ENCODE peak calls at places on chromosomes 11 and 22, in eight cellular contexts. Q, J, D, E, W, L, O and M are unnamed samples.

GRCh38 chr22:24367841-24368240 is 59.6 kb upstream of the ADORA2A start:
- DNase-seq in L (no peak), O (no peak), J (no peak), W (no peak), D (no peak), Q (no peak), E (no peak), M (no peak)

GRCh38 chr22:38829485-38829884 is 14.3 kb downstream of the NPTXR start:
- DNase-seq in Q (no peak), E (no peak), O (no peak), L (no peak), D (no peak), J (no peak), W (no peak), M (no peak)

GRCh38 chr11:73203790-73204189 is 14.3 kb upstream of the P2RY2 start:
- DNase-seq in J (no peak), O (peak; percentile 43), E (peak; percentile 71), D (peak; percentile 39), L (no peak), W (no peak), Q (no peak), M (no peak)

GRCh38 chr22:36397081-36397766 is 9.5 kb upstream of the MYH9 start:
- DNase-seq in W (no peak), J (no peak), D (no peak), E (no peak), L (no peak), O (peak; percentile 68), Q (no peak), M (no peak)

GRCh38 chr11:56045538-56045937 is 18.1 kb downstream of the OR5AS1 start:
- DNase-seq in E (no peak), W (no peak), O (no peak), Q (no peak), L (no peak), J (no peak), D (no peak), M (no peak)

GRCh38 chr11:117187007-117187406 is 8.5 kb downstream of the SIDT2 start:
- DNase-seq in D (peak; percentile 29), L (no peak), E (peak; percentile 35), J (no peak), W (no peak), Q (no peak), O (no peak), M (no peak)

GRCh38 chr22:38700271-38700788 is 413 bp downstream of the JOSD1 start:
- DNase-seq in E (peak; percentile 93), O (peak; percentile 91), L (peak; percentile 78), D (no peak), J (no peak), W (no peak), Q (no peak), M (no peak)

GRCh38 chr11:91804057-91804456 is 420.6 kb upstream of the FAT3 start:
- DNase-seq in E (no peak), O (no peak), Q (no peak), W (peak; percentile 64), J (no peak), L (no peak), D (peak; percentile 80), M (peak; percentile 19)

GRCh38 chr11:109605006-109605405 is 183.0 kb downstream of the C11orf87 start:
- DNase-seq in J (no peak), L (no peak), E (no peak), Q (no peak), W (no peak), O (no peak), D (no peak), M (peak; percentile 25)

GRCh38 chr11:130813638-130814037 is 102.6 kb downstream of the SNX19 start:
- DNase-seq in Q (no peak), E (no peak), J (no peak), W (no peak), L (no peak), D (no peak), O (no peak), M (no peak)

GRCh38 chr11:105368711-105369110 is 229.1 kb upstream of the CARD18 start:
- DNase-seq in J (no peak), O (no peak), E (no peak), Q (no peak), L (no peak), W (no peak), D (no peak), M (no peak)

GRCh38 chr22:45302751-45303150 is 7.0 kb upstream of the FAM118A start:
- DNase-seq in W (no peak), D (no peak), O (no peak), J (no peak), E (no peak), Q (no peak), L (no peak), M (no peak)

GRCh38 chr11:88552377-88553029 is 215.0 kb upstream of the CTSC start:
- DNase-seq in J (peak; percentile 76), D (peak; percentile 88), Q (peak; percentile 25), L (peak; percentile 14), O (peak; percentile 66), W (peak; percentile 79), E (no peak), M (peak; percentile 66)

GRCh38 chr22:42367980-42368378 is 64.2 kb downstream of the NFAM1 start:
- DNase-seq in E (no peak), D (no peak), L (no peak), J (no peak), Q (no peak), O (no peak), W (no peak), M (no peak)

GRCh38 chr11:29518389-29519174 is 498.2 kb downstream of the KCNA4 start:
- DNase-seq in L (no peak), W (peak; percentile 47), O (no peak), E (no peak), D (peak; percentile 81), J (peak; percentile 44), Q (no peak), M (peak; percentile 22)

GRCh38 chr11:102120006-102120405 is 9.8 kb downstream of the YAP1 start:
- DNase-seq in O (no peak), W (no peak), Q (no peak), J (no peak), E (no peak), L (no peak), D (no peak), M (no peak)

GRCh38 chr22:20296598-20296997 is 23.3 kb downstream of the DGCR6L start:
- DNase-seq in W (no peak), J (no peak), L (no peak), E (no peak), Q (no peak), O (no peak), D (no peak), M (no peak)

GRCh38 chr11:30244255-30244654 is 13.4 kb downstream of the FSHB start:
- DNase-seq in D (no peak), E (no peak), L (no peak), J (no peak), Q (no peak), O (no peak), W (no peak), M (no peak)

GRCh38 chr22:46568102-46568809 is 30.8 kb upstream of the CELSR1 start:
- DNase-seq in W (no peak), J (no peak), L (no peak), E (peak; percentile 55), O (no peak), D (no peak), Q (no peak), M (no peak)
- TF ChIP-seq CTCF in W (peak; percentile 28), J (no peak), L (no peak), E (no peak), O (no peak), D (peak; percentile 49), Q (peak; percentile 13), M (peak; percentile 4)

GRCh38 chr11:64100345-64100744 is 64.6 kb downstream of the FLRT1 start:
- DNase-seq in E (no peak), D (peak; percentile 78), O (no peak), Q (no peak), W (peak; percentile 57), L (no peak), J (peak; percentile 54), M (no peak)
- TF ChIP-seq CTCF in E (no peak), D (peak; percentile 72), O (no peak), Q (peak; percentile 32), W (peak; percentile 68), L (no peak), J (peak; percentile 56), M (peak; percentile 49)

GRCh38 chr22:40654522-40655167 is 18.1 kb upstream of the MRTFA start:
- DNase-seq in D (peak; percentile 73), O (no peak), W (peak; percentile 42), Q (no peak), E (no peak), L (peak; percentile 64), J (no peak), M (peak; percentile 45)

GRCh38 chr22:40648386-40648785 is 11.9 kb upstream of the MRTFA start:
- DNase-seq in W (no peak), J (no peak), Q (no peak), L (no peak), D (no peak), O (peak; percentile 16), E (no peak), M (no peak)

GRCh38 chr22:40651563-40652501 is 15.3 kb upstream of the MRTFA start:
- DNase-seq in E (peak; percentile 98), O (peak; percentile 94), W (peak; percentile 86), J (peak; percentile 88), D (peak; percentile 93), L (peak; percentile 93), Q (peak; percentile 80), M (peak; percentile 53)

GRCh38 chr22:40653361-40653760 is 16.8 kb upstream of the MRTFA start:
- DNase-seq in W (no peak), O (no peak), E (no peak), Q (no peak), D (peak; percentile 49), L (no peak), J (no peak), M (no peak)

DNA sequence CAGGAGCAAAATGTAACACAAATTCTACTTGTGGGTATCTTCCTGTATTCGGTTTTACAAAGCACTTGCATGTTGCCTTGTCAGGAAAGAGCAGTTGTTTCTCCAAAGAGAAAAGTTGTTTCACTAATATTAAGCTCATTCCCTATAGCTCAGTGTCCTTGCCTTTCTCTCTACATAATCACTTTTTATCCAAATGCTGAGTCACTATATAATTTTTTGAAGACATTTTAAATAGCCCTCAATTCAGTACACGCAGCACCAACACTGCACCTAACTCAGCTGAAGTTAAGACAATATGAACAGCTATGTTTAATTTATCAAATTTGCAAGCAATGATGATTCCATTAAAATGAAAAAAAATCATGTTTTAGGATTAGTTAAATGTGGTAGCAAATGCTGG is 14.5 kb upstream of the MRTFA start:
- DNase-seq in E (no peak), J (no peak), D (no peak), W (no peak), L (no peak), O (no peak), Q (no peak), M (no peak)
- TF ChIP-seq CTCF in E (no peak), J (no peak), D (no peak), W (no peak), L (no peak), O (no peak), Q (no peak), M (no peak)

DNA sequence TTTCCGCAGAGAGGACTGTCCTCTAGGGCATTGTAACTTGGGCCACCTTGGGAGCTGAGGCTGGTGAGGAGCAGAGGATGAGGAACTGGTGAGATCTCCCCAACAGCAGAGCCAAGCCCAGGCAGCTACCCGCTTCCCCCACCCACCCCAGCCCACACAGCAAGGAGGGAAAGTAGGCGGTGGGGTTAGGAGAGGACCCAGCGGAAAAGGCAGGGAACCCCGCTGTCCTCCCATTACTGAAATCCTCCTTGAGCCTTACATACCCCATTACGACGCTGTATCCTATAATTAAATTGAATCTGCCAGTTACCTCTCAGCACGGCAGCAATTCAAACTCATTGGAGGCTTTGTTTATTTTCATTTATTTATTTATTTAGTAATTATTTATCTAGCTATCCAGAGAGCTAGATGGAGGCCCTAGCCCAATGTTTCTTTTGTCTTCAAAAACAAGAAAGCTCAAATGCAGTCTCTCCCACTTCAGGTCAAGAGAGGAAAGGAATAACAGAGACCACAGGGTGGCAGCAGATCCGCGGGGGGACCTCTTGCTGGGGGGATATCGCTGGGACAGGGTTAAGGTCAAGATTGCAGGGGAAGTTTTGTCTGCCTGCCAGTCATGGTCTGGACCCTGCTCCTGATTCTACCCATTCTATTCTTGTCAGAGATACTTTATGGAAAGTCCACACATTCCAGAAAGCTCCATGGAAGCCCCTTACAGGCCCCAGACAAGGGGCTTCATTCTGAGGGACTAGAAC is 218.0 kb downstream of the ST3GAL4 start:
- DNase-seq in D (peak; percentile 87), Q (peak; percentile 20), O (no peak), W (peak; percentile 59), L (no peak), E (no peak), J (no peak), M (peak; percentile 62)
- TF ChIP-seq CTCF in D (peak; percentile 77), Q (no peak), O (no peak), W (peak; percentile 63), L (no peak), E (no peak), J (peak; percentile 14), M (peak; percentile 70)